ENCODE peak calls at places on chromosomes 16 and 17, in eight cellular contexts. One of them, this sample, is unnamed.

GRCh38 chr16:10514369-10515055 is 65.9 kb downstream of the EMP2 start:
- DNase-seq in H1: no peak
- DNase-seq in DMS 273 treated with DMSO at 0.1 percent for 48 hours: no peak
- DNase-seq in ascending aorta: no peak
- DNase-seq in HuH-7.5: peak
- DNase-seq in activated T-cell treated with anti-CD3 and anti-CD28 coated beads for 1 hour: peak
- DNase-seq in esophagus squamous epithelium: no peak
- DNase-seq in stimulated activated CD4-positive, alpha-beta T cell treated with anti-CD3 and anti-CD28 coated beads, TNF-alpha, amount 100 ng/mL, for 4 hours: no peak
- DNase-seq in this sample: peak

GRCh38 chr17:5234645-5235576 is at the start of gene SCIMP:
- DNase-seq in H1: no peak
- DNase-seq in DMS 273 treated with DMSO at 0.1 percent for 48 hours: no peak
- DNase-seq in ascending aorta: peak
- DNase-seq in HuH-7.5: no peak
- DNase-seq in activated T-cell treated with anti-CD3 and anti-CD28 coated beads for 1 hour: no peak
- DNase-seq in esophagus squamous epithelium: no peak
- DNase-seq in stimulated activated CD4-positive, alpha-beta T cell treated with anti-CD3 and anti-CD28 coated beads, TNF-alpha, amount 100 ng/mL, for 4 hours: no peak
- DNase-seq in this sample: no peak

GRCh38 chr17:43851744-43852143 is 4.8 kb downstream of the CD300LG start:
- DNase-seq in H1: no peak
- DNase-seq in DMS 273 treated with DMSO at 0.1 percent for 48 hours: no peak
- DNase-seq in ascending aorta: no peak
- DNase-seq in HuH-7.5: no peak
- DNase-seq in activated T-cell treated with anti-CD3 and anti-CD28 coated beads for 1 hour: no peak
- DNase-seq in esophagus squamous epithelium: no peak
- DNase-seq in stimulated activated CD4-positive, alpha-beta T cell treated with anti-CD3 and anti-CD28 coated beads, TNF-alpha, amount 100 ng/mL, for 4 hours: no peak
- DNase-seq in this sample: no peak

GRCh38 chr17:65064452-65065019 is 8.0 kb upstream of the GNA13 start:
- DNase-seq in H1: no peak
- DNase-seq in DMS 273 treated with DMSO at 0.1 percent for 48 hours: no peak
- DNase-seq in ascending aorta: no peak
- DNase-seq in HuH-7.5: no peak
- DNase-seq in activated T-cell treated with anti-CD3 and anti-CD28 coated beads for 1 hour: no peak
- DNase-seq in esophagus squamous epithelium: no peak
- DNase-seq in stimulated activated CD4-positive, alpha-beta T cell treated with anti-CD3 and anti-CD28 coated beads, TNF-alpha, amount 100 ng/mL, for 4 hours: no peak
- DNase-seq in this sample: no peak

GRCh38 chr16:31382485-31383161 is 10.5 kb upstream of the ITGAD start:
- DNase-seq in H1: peak
- DNase-seq in DMS 273 treated with DMSO at 0.1 percent for 48 hours: no peak
- DNase-seq in ascending aorta: no peak
- DNase-seq in HuH-7.5: peak
- DNase-seq in activated T-cell treated with anti-CD3 and anti-CD28 coated beads for 1 hour: peak
- DNase-seq in esophagus squamous epithelium: no peak
- DNase-seq in stimulated activated CD4-positive, alpha-beta T cell treated with anti-CD3 and anti-CD28 coated beads, TNF-alpha, amount 100 ng/mL, for 4 hours: peak
- DNase-seq in this sample: peak

GRCh38 chr17:3012926-3013581 is 50.4 kb downstream of the OR1D5 start:
- DNase-seq in H1: peak
- DNase-seq in DMS 273 treated with DMSO at 0.1 percent for 48 hours: no peak
- DNase-seq in ascending aorta: no peak
- DNase-seq in HuH-7.5: peak
- DNase-seq in activated T-cell treated with anti-CD3 and anti-CD28 coated beads for 1 hour: peak
- DNase-seq in esophagus squamous epithelium: no peak
- DNase-seq in stimulated activated CD4-positive, alpha-beta T cell treated with anti-CD3 and anti-CD28 coated beads, TNF-alpha, amount 100 ng/mL, for 4 hours: peak
- DNase-seq in this sample: peak

GRCh38 chr17:82244413-82245140 is 15.7 kb downstream of the SLC16A3 start:
- DNase-seq in H1: no peak
- DNase-seq in DMS 273 treated with DMSO at 0.1 percent for 48 hours: no peak
- DNase-seq in ascending aorta: no peak
- DNase-seq in HuH-7.5: peak
- DNase-seq in activated T-cell treated with anti-CD3 and anti-CD28 coated beads for 1 hour: no peak
- DNase-seq in esophagus squamous epithelium: no peak
- DNase-seq in stimulated activated CD4-positive, alpha-beta T cell treated with anti-CD3 and anti-CD28 coated beads, TNF-alpha, amount 100 ng/mL, for 4 hours: no peak
- DNase-seq in this sample: no peak

GRCh38 chr16:89466920-89467319 is 23.4 kb downstream of the ANKRD11 start:
- DNase-seq in H1: no peak
- DNase-seq in DMS 273 treated with DMSO at 0.1 percent for 48 hours: no peak
- DNase-seq in ascending aorta: no peak
- DNase-seq in HuH-7.5: no peak
- DNase-seq in activated T-cell treated with anti-CD3 and anti-CD28 coated beads for 1 hour: no peak
- DNase-seq in esophagus squamous epithelium: no peak
- DNase-seq in stimulated activated CD4-positive, alpha-beta T cell treated with anti-CD3 and anti-CD28 coated beads, TNF-alpha, amount 100 ng/mL, for 4 hours: no peak
- DNase-seq in this sample: no peak

GRCh38 chr17:56995776-56996175 is 17.8 kb downstream of the SCPEP1 start:
- DNase-seq in H1: no peak
- DNase-seq in DMS 273 treated with DMSO at 0.1 percent for 48 hours: no peak
- DNase-seq in ascending aorta: no peak
- DNase-seq in HuH-7.5: no peak
- DNase-seq in activated T-cell treated with anti-CD3 and anti-CD28 coated beads for 1 hour: no peak
- DNase-seq in esophagus squamous epithelium: no peak
- DNase-seq in stimulated activated CD4-positive, alpha-beta T cell treated with anti-CD3 and anti-CD28 coated beads, TNF-alpha, amount 100 ng/mL, for 4 hours: no peak
- DNase-seq in this sample: no peak

This sample was measured in NCI-H1930.